ENCODE peak calls at places on chromosomes 6 and 20, in six cellular contexts. M, Q, P, G, B and T are unnamed samples.

GRCh38 chr6:129189266-129189665 is 306.3 kb downstream of the LAMA2 start:
- DNase-seq in M (no peak), Q (no peak), P (no peak), G (no peak), B (no peak), T (no peak)

GRCh38 chr6:11357285-11357684 is 124.8 kb upstream of the NEDD9 start:
- DNase-seq in M (no peak), Q (no peak), P (no peak), G (no peak), B (no peak), T (peak)

GRCh38 chr20:58749979-58750378 is 57.4 kb downstream of the NPEPL1 start:
- DNase-seq in M (no peak), Q (no peak), P (no peak), G (no peak), B (no peak), T (no peak)

GRCh38 chr20:37517371-37517748 is 3.7 kb upstream of the NNAT start:
- DNase-seq in M (no peak), Q (no peak), P (no peak), G (no peak), B (no peak), T (no peak)

GRCh38 chr6:1099257-1099656 is 212.6 kb upstream of the FOXQ1 start:
- DNase-seq in M (no peak), Q (no peak), P (no peak), G (no peak), B (no peak), T (no peak)

GRCh38 chr6:1103027-1103426 is 208.9 kb upstream of the FOXQ1 start:
- DNase-seq in M (no peak), Q (no peak), P (no peak), G (no peak), B (no peak), T (no peak)

GRCh38 chr6:127855542-127856159 is 45.2 kb downstream of the THEMIS start:
- DNase-seq in M (no peak), Q (peak), P (peak), G (peak), B (peak), T (no peak)

GRCh38 chr6:27213544-27214125 is 33.9 kb upstream of the PRSS16 start:
- DNase-seq in M (no peak), Q (peak), P (peak), G (peak), B (no peak), T (peak)

GRCh38 chr6:34126419-34126818 is 19.5 kb downstream of the GRM4 start:
- DNase-seq in M (no peak), Q (no peak), P (no peak), G (no peak), B (no peak), T (no peak)

GRCh38 chr6:108293527-108294296 is 1.1 kb upstream of the AFG1L start:
- DNase-seq in M (no peak), Q (no peak), P (no peak), G (no peak), B (peak), T (no peak)

GRCh38 chr20:19964289-19965263 is 52.6 kb upstream of the NAA20 start:
- DNase-seq in M (no peak), Q (no peak), P (no peak), G (peak), B (no peak), T (peak)

GRCh38 chr6:20377623-20378265 is 23.9 kb upstream of the E2F3 start:
- DNase-seq in M (no peak), Q (no peak), P (no peak), G (peak), B (no peak), T (no peak)
- H3K4me2 ChIP-seq in M (no peak), Q (no peak), P (no peak), G (peak), B (no peak), T (no peak)

DNA sequence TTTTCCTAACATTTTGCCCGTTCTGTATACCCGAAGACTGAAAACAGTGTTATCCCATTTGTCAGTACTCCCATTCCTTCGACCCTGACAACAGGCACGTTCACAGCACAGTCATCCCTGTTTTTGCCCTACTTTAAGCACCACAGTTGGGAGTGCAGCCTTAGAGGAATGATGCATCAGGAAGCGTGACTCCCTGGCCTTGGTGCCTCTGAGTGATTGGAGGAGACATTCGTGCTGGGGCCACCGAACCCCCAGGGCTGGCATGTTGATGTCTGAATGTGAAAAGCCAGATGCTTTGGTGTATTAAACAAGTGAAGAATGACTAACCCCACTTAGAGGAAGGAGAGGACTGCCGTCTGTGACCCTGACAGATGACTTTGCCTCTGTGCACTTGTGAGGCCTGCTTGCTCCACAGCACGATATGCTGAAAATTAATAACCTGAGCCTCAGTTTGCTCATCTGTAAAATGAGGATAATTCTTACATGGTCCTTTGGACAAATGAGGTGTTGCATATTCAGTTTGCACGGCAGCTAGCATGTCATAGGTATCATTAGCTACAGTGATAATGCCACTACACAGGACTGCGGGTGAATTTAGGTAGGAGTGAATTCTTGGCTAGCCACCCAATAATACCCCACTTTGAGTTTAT is 36.0 kb downstream of the STK35 start:
- DNase-seq in M (no peak), Q (no peak), P (no peak), G (no peak), B (no peak), T (no peak)
- H3K27ac ChIP-seq in M (no peak), Q (no peak), P (no peak), G (no peak), B (no peak), T (no peak)

DNA sequence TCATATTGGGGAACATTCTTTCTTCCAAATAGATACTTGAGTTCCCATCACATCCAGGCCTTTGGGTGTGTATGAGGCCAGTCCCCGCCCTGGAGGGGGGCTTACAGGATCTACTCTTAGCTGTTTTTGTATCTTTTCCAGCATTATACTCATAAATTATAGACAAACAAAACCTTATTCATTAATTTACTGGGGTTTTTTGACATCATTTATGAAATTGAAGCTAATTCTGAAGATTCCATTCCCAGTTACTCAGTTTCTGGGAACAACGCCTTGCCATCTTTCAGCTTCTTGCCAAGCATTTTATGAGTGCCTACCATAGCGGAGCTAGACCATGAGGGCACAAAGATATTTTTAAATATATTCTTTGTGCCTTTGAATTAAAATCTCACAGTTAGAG is 75.1 kb upstream of the PBOV1 start:
- DNase-seq in M (no peak), Q (no peak), P (no peak), G (no peak), B (no peak), T (no peak)
- TF ChIP-seq EZH2 in M (no peak), Q (no peak), P (no peak), G (no peak), B (no peak), T (no peak)

GRCh38 chr6:8135276-8135675 is 32.9 kb upstream of the EEF1E1 start:
- DNase-seq in M (no peak), Q (no peak), P (no peak), G (no peak), B (no peak), T (no peak)

GRCh38 chr6:8130399-8130798 is 28.1 kb upstream of the EEF1E1 start:
- DNase-seq in M (no peak), Q (no peak), P (no peak), G (no peak), B (no peak), T (no peak)

GRCh38 chr6:8137529-8137939 is 35.2 kb upstream of the EEF1E1 start:
- DNase-seq in M (no peak), Q (no peak), P (no peak), G (no peak), B (no peak), T (no peak)

GRCh38 chr6:8131265-8131897 is 29.0 kb upstream of the EEF1E1 start:
- DNase-seq in M (peak), Q (peak), P (peak), G (peak), B (peak), T (peak)

DNA sequence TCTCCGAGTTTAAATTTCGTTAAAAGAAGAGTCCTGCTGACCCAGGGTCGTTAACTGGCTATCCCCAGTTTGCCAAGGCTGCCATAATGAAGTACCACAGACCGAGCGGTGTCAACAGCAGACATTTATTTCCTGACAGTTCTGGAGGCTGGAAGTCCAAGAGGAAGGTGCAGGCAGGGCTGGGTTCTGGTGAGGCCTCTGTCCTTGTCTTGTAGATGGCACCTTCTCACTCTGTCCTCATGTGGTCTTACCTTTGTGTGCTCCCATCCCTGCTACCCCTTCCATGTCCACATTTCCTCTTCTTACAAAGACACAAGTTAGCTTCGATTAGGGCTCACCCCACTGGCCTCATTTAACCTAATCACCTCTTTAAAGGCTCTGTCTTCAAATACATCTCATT is 29.8 kb upstream of the EEF1E1 start:
- DNase-seq in M (no peak), Q (no peak), P (no peak), G (no peak), B (no peak), T (no peak)
- H3K4me2 ChIP-seq in M (no peak), Q (no peak), P (no peak), G (no peak), B (no peak), T (no peak)

GRCh38 chr6:3210024-3210610 is 17.3 kb downstream of the TUBB2B start:
- DNase-seq in M (no peak), Q (no peak), P (no peak), G (no peak), B (no peak), T (no peak)

GRCh38 chr6:3206339-3207015 is 21.0 kb downstream of the TUBB2B start:
- DNase-seq in M (no peak), Q (no peak), P (peak), G (no peak), B (no peak), T (no peak)

GRCh38 chr6:3208775-3209113 is 18.7 kb downstream of the TUBB2B start:
- DNase-seq in M (no peak), Q (no peak), P (no peak), G (no peak), B (no peak), T (no peak)

GRCh38 chr6:3209114-3210023 is 18.1 kb downstream of the TUBB2B start:
- DNase-seq in M (peak), Q (peak), P (peak), G (no peak), B (no peak), T (peak)

DNA sequence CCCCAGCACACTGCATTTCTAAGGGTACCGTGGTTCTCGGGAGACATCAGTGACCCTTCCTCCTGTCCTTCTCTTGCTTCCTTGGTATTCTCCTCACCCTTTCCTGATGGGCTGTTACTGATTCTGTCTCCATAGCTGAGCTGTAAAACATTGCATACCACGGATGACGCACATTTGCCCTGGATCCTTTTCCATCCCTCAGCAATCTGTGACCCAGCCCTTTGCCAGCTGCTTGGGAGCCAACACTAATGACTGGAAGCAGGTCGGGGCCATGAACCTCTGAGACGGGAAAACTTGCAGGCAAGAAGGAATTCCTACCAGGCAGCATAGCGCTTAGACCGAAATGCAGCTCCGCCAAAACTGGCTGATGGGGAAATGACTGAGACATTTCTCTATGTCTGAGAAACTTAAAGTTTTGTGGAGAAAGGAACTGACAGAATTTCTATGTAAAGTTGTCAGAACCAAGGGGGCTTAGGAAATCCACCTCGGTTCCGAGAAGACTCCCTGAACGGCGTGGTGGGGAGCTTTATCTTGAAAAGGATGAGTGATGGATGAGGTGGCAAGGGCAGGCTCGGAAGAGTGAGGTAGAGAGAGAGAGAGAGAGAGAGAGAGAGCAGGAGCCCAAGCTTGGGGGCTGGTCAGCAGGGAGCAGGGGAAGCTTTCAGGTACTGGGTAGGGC is 19.2 kb downstream of the TUBB2B start:
- DNase-seq in M (no peak), Q (no peak), P (peak), G (no peak), B (no peak), T (no peak)
- H3K27ac ChIP-seq in M (peak), Q (no peak), P (peak), G (no peak), B (no peak), T (peak)

DNA sequence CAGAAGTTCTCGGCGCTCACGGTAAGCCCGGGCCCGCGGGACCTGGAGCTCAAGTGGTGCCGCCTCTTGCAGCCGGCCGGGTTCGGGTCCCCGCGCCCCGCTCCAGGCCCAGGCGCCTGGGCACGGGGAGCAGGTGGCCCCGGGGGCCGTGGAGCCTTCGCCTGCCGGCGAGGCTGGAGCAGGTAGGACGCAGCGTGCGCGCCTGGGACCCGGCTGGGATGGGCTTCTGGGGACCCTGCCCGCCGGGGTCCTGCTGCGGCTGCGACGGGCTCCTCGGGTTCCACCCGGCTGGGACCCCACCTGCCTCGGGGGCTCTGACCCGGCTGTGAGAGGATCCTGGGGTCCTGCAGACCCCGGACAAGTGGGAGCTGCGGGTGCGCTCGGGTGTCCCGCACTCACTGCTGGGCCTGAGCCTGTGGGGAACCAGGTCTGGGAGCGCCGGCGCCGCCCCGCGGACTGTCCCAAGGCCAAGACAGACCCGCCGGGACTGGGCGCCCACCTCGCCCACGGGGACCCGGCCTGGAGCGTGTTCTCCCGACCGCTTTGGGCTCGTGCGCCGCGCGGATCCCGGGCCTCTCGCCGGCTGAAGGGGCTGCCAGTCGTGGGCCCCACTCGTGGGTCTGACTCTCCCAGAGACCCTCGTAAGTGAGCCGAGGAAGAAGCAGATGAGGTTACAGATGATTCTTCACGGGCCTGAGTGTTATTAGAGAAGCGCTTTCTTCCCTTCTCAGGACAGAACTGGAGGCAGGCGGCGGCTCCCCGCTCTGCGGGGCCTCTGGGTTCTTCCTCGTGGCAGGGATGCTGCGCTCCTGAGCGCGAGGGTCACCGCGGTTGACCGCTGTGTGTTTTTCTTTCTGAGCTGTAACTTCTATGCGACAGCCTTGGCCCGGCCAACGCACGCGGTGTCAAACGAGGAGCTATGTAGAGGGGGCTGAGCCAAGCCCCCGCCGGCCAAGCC is 729 bp downstream of the SMOC2 start:
- DNase-seq in M (no peak), Q (peak), P (peak), G (no peak), B (no peak), T (no peak)
- TF ChIP-seq EZH2 in M (no peak), Q (peak), P (peak), G (peak), B (no peak), T (no peak)